ENCODE peak calls at places on chromosome 13, in ten cellular contexts. E is amniotic epithelial cell; L is HS-27A; T is activated naive CD4-positive, alpha-beta T cell treated with anti-CD3 and anti-CD28 coated beads, Interleukin-2, amount 50 U/mL, for 16 hours; Y is Calu3; D is stimulated activated CD4-positive, alpha-beta T cell treated with anti-CD3 and anti-CD28 coated beads, Interleukin-2, amount 100 ng/mL, for 48 hours; Z is nephron progenitor cell; P is RWPE1; J is neuronal stem cell; F is anterior cingulate cortex. W is an unnamed sample.

GRCh38 chr13:98143601-98144500 is 957 bp downstream of the FARP1 start:
- DNase-seq in E (peak), L (no peak), T (no peak), Y (no peak), D (no peak), Z (peak), P (peak), J (no peak), F (no peak), W (no peak)

GRCh38 chr13:25912961-25913360 is 138.9 kb downstream of the SHISA2 start:
- DNase-seq in E (no peak), L (no peak), T (no peak), Y (no peak), D (no peak), Z (no peak), P (no peak), J (no peak), F (no peak), W (no peak)

GRCh38 chr13:22081430-22081829 is 410.6 kb downstream of the FGF9 start:
- DNase-seq in E (no peak), L (no peak), T (no peak), Y (no peak), D (no peak), Z (no peak), P (no peak), J (no peak), F (no peak), W (no peak)

GRCh38 chr13:40589285-40590109 is 76.9 kb downstream of the FOXO1 start:
- DNase-seq in E (peak), L (no peak), T (no peak), Y (no peak), D (no peak), Z (peak), P (peak), J (peak), F (no peak), W (no peak)

GRCh38 chr13:44989941-44990340 is 603 bp downstream of the GPALPP1 start:
- DNase-seq in E (peak), L (no peak), T (no peak), Y (no peak), D (no peak), Z (no peak), P (no peak), J (no peak), F (no peak), W (no peak)

GRCh38 chr13:113216165-113217056 is 7.0 kb downstream of the CUL4A start:
- DNase-seq in E (peak), L (no peak), T (no peak), Y (peak), D (no peak), Z (peak), P (peak), J (peak), F (no peak), W (no peak)

GRCh38 chr13:23509781-23510543 is 60.2 kb upstream of the TNFRSF19 start:
- DNase-seq in E (peak), L (no peak), T (no peak), Y (no peak), D (no peak), Z (no peak), P (peak), J (no peak), F (no peak), W (no peak)

GRCh38 chr13:99875391-99875790 is 96.2 kb downstream of the ZIC5 start:
- DNase-seq in E (no peak), L (no peak), T (no peak), Y (no peak), D (no peak), Z (no peak), P (no peak), J (no peak), F (no peak), W (no peak)

W was measured in ecto neural progenitor cell.